ENCODE peak calls at places on chromosomes 16 and 17, in four cellular contexts. K, W, E and A are unnamed samples.

GRCh38 chr16:20300312-20301097 is 26.8 kb downstream of the GP2 start:
- DNase-seq in K (peak; percentile 63), W (peak; percentile 5), E (peak; percentile 50), A (peak; percentile 2)

GRCh38 chr16:85570213-85570734 is 42.8 kb upstream of the GSE1 start:
- DNase-seq in W (no peak), E (no peak), K (peak; percentile 24), A (no peak)

GRCh38 chr17:16491703-16492612 is at the start of gene LRRC75A:
- DNase-seq in K (peak; percentile 45), W (peak; percentile 17), E (peak; percentile 57), A (no peak)

GRCh38 chr16:10609410-10609774 is 29.0 kb upstream of the EMP2 start:
- DNase-seq in W (no peak), E (no peak), K (no peak), A (no peak)

GRCh38 chr16:30335598-30336474 is 19.3 kb downstream of the CD2BP2 start:
- DNase-seq in K (peak; percentile 42), E (no peak), W (peak; percentile 39), A (peak; percentile 18)

GRCh38 chr17:71842991-71843390 is 277.8 kb upstream of the SOX9 start:
- DNase-seq in K (no peak), E (no peak), W (no peak), A (no peak)

GRCh38 chr16:57000271-57001025 is 11.1 kb downstream of the NLRC5 start:
- DNase-seq in K (peak; percentile 37), E (peak; percentile 77), W (no peak), A (no peak)

GRCh38 chr16:11414815-11415775 is 69.8 kb downstream of the RMI2 start:
- DNase-seq in E (peak; percentile 26), K (no peak), W (no peak), A (no peak)

GRCh38 chr16:55476625-55477533 is 2.1 kb upstream of the MMP2 start:
- DNase-seq in K (no peak), E (peak; percentile 78), W (no peak), A (no peak)

GRCh38 chr16:87393680-87394055 is 1.5 kb downstream of the MAP1LC3B start:
- DNase-seq in W (no peak), E (no peak), K (no peak), A (no peak)

GRCh38 chr17:1705004-1705403 is 5.2 kb downstream of the TLCD2 start:
- DNase-seq in K (no peak), E (no peak), W (no peak), A (no peak)

GRCh38 chr17:8622191-8622590 is 8.3 kb downstream of the MYH10 start:
- DNase-seq in E (no peak), K (no peak), W (no peak), A (no peak)

GRCh38 chr17:31085563-31085962 is 9.2 kb upstream of the NF1 start:
- DNase-seq in K (no peak), W (no peak), E (no peak), A (no peak)

GRCh38 chr17:48392836-48393235 is 37.2 kb downstream of the SKAP1 start:
- DNase-seq in K (no peak), E (no peak), W (no peak), A (no peak)

GRCh38 chr16:73414636-73415035 is 366.7 kb upstream of the ZFHX3 start:
- DNase-seq in E (no peak), K (no peak), W (no peak), A (no peak)

GRCh38 chr17:19748807-19749193 is 702 bp upstream of the ALDH3A1 start:
- DNase-seq in W (no peak), K (no peak), E (no peak), A (no peak)

GRCh38 chr17:31808521-31808920 is 50.5 kb downstream of the COPRS start:
- DNase-seq in W (no peak), E (no peak), K (no peak), A (no peak)

GRCh38 chr17:76735006-76735405 is 2.1 kb downstream of the SRSF2 start:
- DNase-seq in K (no peak), W (no peak), E (no peak), A (no peak)

GRCh38 chr17:82356845-82357355 is 2.1 kb upstream of the TEX19 start:
- DNase-seq in E (no peak), W (no peak), K (no peak), A (no peak)

GRCh38 chr17:49898547-49899490 is 51.0 kb upstream of the TAC4 start:
- DNase-seq in E (no peak), K (peak; percentile 50), W (no peak), A (no peak)